ENCODE peak calls at places on chromosomes 1 and 21, in four cellular contexts. U is upper lobe of right lung; A is activated CD8-positive, alpha-beta T cell treated with anti-CD3 and anti-CD28 coated beads, Interleukin-2, amount 10 ng/mL, durations not matched to agents 7 days and 5 days; L is A172. R is an unnamed sample.

GRCh38 chr1:38289034-38289433 is 242.4 kb upstream of the POU3F1 start:
- DNase-seq in U (no peak), A (no peak), L (no peak), R (no peak)

GRCh38 chr1:59972216-59972924 is 45.8 kb upstream of the CYP2J2 start:
- DNase-seq in U (no peak), A (no peak), L (no peak), R (no peak)

GRCh38 chr1:20339811-20340457 is 49.3 kb downstream of the VWA5B1 start:
- DNase-seq in U (no peak), A (no peak), L (no peak), R (no peak)

GRCh38 chr1:56070601-56071000 is 508.8 kb downstream of the PLPP3 start:
- DNase-seq in U (no peak), A (no peak), L (no peak), R (no peak)

GRCh38 chr1:47527653-47528272 is 89.9 kb downstream of the FOXD2 start:
- DNase-seq in U (no peak), A (peak; percentile 33), L (peak; percentile 29), R (no peak)

GRCh38 chr1:225813250-225813964 is 3.5 kb downstream of the EPHX1 start:
- DNase-seq in U (peak; percentile 86), A (no peak), L (no peak), R (no peak)

GRCh38 chr1:116129537-116129936 is 18.3 kb downstream of the MAB21L3 start:
- DNase-seq in U (no peak), A (no peak), L (no peak), R (no peak)

GRCh38 chr1:21901986-21902377 is 35.1 kb downstream of the HSPG2 start:
- DNase-seq in U (no peak), A (no peak), L (no peak), R (peak; percentile 54)

GRCh38 chr1:40770296-40771070 is 13.1 kb upstream of the KCNQ4 start:
- DNase-seq in U (no peak), A (no peak), L (no peak), R (no peak)

GRCh38 chr1:196608401-196609113 is at the start of gene KCNT2:
- DNase-seq in U (peak; percentile 69), A (no peak), L (peak; percentile 43), R (no peak)

GRCh38 chr1:164660415-164661174 is 101.6 kb downstream of the PBX1 start:
- DNase-seq in U (no peak), A (peak; percentile 52), L (peak; percentile 89), R (no peak)

GRCh38 chr1:230108580-230108979 is 41.5 kb downstream of the GALNT2 start:
- DNase-seq in U (no peak), A (no peak), L (no peak), R (no peak)

GRCh38 chr1:245166471-245166885 is 11.7 kb downstream of the KIF26B start:
- DNase-seq in U (no peak), A (no peak), L (no peak), R (no peak)

GRCh38 chr1:192739476-192740184 is 69.2 kb upstream of the RGS2 start:
- DNase-seq in U (no peak), A (no peak), L (peak; percentile 89), R (no peak)

GRCh38 chr1:115184951-115185331 is 95.6 kb upstream of the TSPAN2 start:
- DNase-seq in U (no peak), A (no peak), L (no peak), R (no peak)

GRCh38 chr1:160186734-160187133 is 3.6 kb upstream of the CASQ1 start:
- DNase-seq in U (no peak), A (no peak), L (no peak), R (no peak)

GRCh38 chr1:23185381-23185780 is 16.7 kb upstream of the LUZP1 start:
- DNase-seq in U (no peak), A (no peak), L (no peak), R (no peak)

GRCh38 chr1:167090289-167090942 is at the start of gene GPA33:
- DNase-seq in U (no peak), A (no peak), L (no peak), R (no peak)

GRCh38 chr1:59645893-59646292 is 168.9 kb upstream of the HOOK1 start:
- DNase-seq in U (no peak), A (no peak), L (no peak), R (no peak)

GRCh38 chr1:18110968-18111367 is 3.4 kb downstream of the IGSF21 start:
- DNase-seq in U (no peak), A (no peak), L (no peak), R (no peak)

GRCh38 chr1:175865041-175865766 is 121.8 kb upstream of the TNR start:
- DNase-seq in U (no peak), A (no peak), L (no peak), R (no peak)

GRCh38 chr1:205444931-205445652 is 10.8 kb downstream of the BLACAT1 start:
- DNase-seq in U (no peak), A (no peak), L (peak; percentile 82), R (no peak)

GRCh38 chr1:117815105-117815812 is 114.2 kb downstream of the GDAP2 start:
- DNase-seq in U (no peak), A (no peak), L (peak; percentile 69), R (no peak)

GRCh38 chr1:218294531-218294930 is 9.4 kb downstream of the RRP15 start:
- DNase-seq in U (no peak), A (no peak), L (peak; percentile 31), R (no peak)

GRCh38 chr21:31961027-31961426 is 88.2 kb downstream of the HUNK start:
- DNase-seq in U (no peak), A (no peak), L (no peak), R (no peak)